ENCODE peak calls at places on chromosomes 6 and 20, in eight cellular contexts. One of them, this sample, is unnamed.

GRCh38 chr20:50728486-50728980 is 2.8 kb upstream of the PARD6B start:
- DNase-seq in effector memory CD8-positive, alpha-beta T cell: no peak
- DNase-seq in amygdala: no peak
- DNase-seq in epithelial cell of esophagus: no peak
- DNase-seq in NCI-H774: no peak
- DNase-seq in SHP77: no peak
- DNase-seq in right cardiac atrium: no peak
- DNase-seq in stimulated activated CD4-positive, alpha-beta T cell treated with anti-CD3 and anti-CD28 coated beads, Interleukin-1b, Interleukin-23, amount 100 ng/mL, for 1 hour: no peak
- DNase-seq in this sample: no peak

GRCh38 chr6:5151955-5152401 is 66.8 kb downstream of the PPP1R3G start:
- DNase-seq in right cardiac atrium: no peak
- DNase-seq in SHP77: no peak
- DNase-seq in epithelial cell of esophagus: peak
- DNase-seq in amygdala: peak
- DNase-seq in NCI-H774: no peak
- DNase-seq in stimulated activated CD4-positive, alpha-beta T cell treated with anti-CD3 and anti-CD28 coated beads, Interleukin-1b, Interleukin-23, amount 100 ng/mL, for 1 hour: no peak
- DNase-seq in effector memory CD8-positive, alpha-beta T cell: no peak
- DNase-seq in this sample: no peak

GRCh38 chr6:150030611-150031010 is 5.3 kb upstream of the RAET1L start:
- DNase-seq in amygdala: no peak
- DNase-seq in effector memory CD8-positive, alpha-beta T cell: no peak
- DNase-seq in NCI-H774: no peak
- DNase-seq in SHP77: no peak
- DNase-seq in right cardiac atrium: no peak
- DNase-seq in stimulated activated CD4-positive, alpha-beta T cell treated with anti-CD3 and anti-CD28 coated beads, Interleukin-1b, Interleukin-23, amount 100 ng/mL, for 1 hour: no peak
- DNase-seq in epithelial cell of esophagus: no peak
- DNase-seq in this sample: no peak

GRCh38 chr6:64227868-64228267 is 592.3 kb downstream of the PHF3 start:
- DNase-seq in right cardiac atrium: no peak
- DNase-seq in amygdala: no peak
- DNase-seq in NCI-H774: no peak
- DNase-seq in epithelial cell of esophagus: peak
- DNase-seq in stimulated activated CD4-positive, alpha-beta T cell treated with anti-CD3 and anti-CD28 coated beads, Interleukin-1b, Interleukin-23, amount 100 ng/mL, for 1 hour: no peak
- DNase-seq in effector memory CD8-positive, alpha-beta T cell: no peak
- DNase-seq in SHP77: no peak
- DNase-seq in this sample: no peak

GRCh38 chr6:5570641-5571040 is 309.3 kb downstream of the FARS2 start:
- DNase-seq in SHP77: no peak
- DNase-seq in stimulated activated CD4-positive, alpha-beta T cell treated with anti-CD3 and anti-CD28 coated beads, Interleukin-1b, Interleukin-23, amount 100 ng/mL, for 1 hour: no peak
- DNase-seq in amygdala: no peak
- DNase-seq in effector memory CD8-positive, alpha-beta T cell: no peak
- DNase-seq in epithelial cell of esophagus: no peak
- DNase-seq in right cardiac atrium: no peak
- DNase-seq in NCI-H774: no peak
- DNase-seq in this sample: no peak

GRCh38 chr6:166046232-166046631 is 121.4 kb downstream of the TBXT start:
- DNase-seq in SHP77: no peak
- DNase-seq in stimulated activated CD4-positive, alpha-beta T cell treated with anti-CD3 and anti-CD28 coated beads, Interleukin-1b, Interleukin-23, amount 100 ng/mL, for 1 hour: no peak
- DNase-seq in amygdala: no peak
- DNase-seq in effector memory CD8-positive, alpha-beta T cell: no peak
- DNase-seq in epithelial cell of esophagus: peak
- DNase-seq in right cardiac atrium: no peak
- DNase-seq in NCI-H774: no peak
- DNase-seq in this sample: no peak

GRCh38 chr6:121823437-121823851 is 388.0 kb downstream of the GJA1 start:
- DNase-seq in effector memory CD8-positive, alpha-beta T cell: no peak
- DNase-seq in NCI-H774: no peak
- DNase-seq in epithelial cell of esophagus: no peak
- DNase-seq in amygdala: no peak
- DNase-seq in stimulated activated CD4-positive, alpha-beta T cell treated with anti-CD3 and anti-CD28 coated beads, Interleukin-1b, Interleukin-23, amount 100 ng/mL, for 1 hour: no peak
- DNase-seq in SHP77: no peak
- DNase-seq in right cardiac atrium: no peak
- DNase-seq in this sample: no peak

GRCh38 chr6:87848616-87849015 is 146.6 kb upstream of the AKIRIN2 start:
- DNase-seq in amygdala: no peak
- DNase-seq in right cardiac atrium: no peak
- DNase-seq in effector memory CD8-positive, alpha-beta T cell: no peak
- DNase-seq in epithelial cell of esophagus: peak
- DNase-seq in SHP77: no peak
- DNase-seq in stimulated activated CD4-positive, alpha-beta T cell treated with anti-CD3 and anti-CD28 coated beads, Interleukin-1b, Interleukin-23, amount 100 ng/mL, for 1 hour: no peak
- DNase-seq in NCI-H774: no peak
- DNase-seq in this sample: no peak

GRCh38 chr6:152124432-152125074 is 317.1 kb downstream of the ESR1 start:
- DNase-seq in epithelial cell of esophagus: peak
- DNase-seq in right cardiac atrium: no peak
- DNase-seq in SHP77: peak
- DNase-seq in amygdala: no peak
- DNase-seq in stimulated activated CD4-positive, alpha-beta T cell treated with anti-CD3 and anti-CD28 coated beads, Interleukin-1b, Interleukin-23, amount 100 ng/mL, for 1 hour: no peak
- DNase-seq in effector memory CD8-positive, alpha-beta T cell: no peak
- DNase-seq in NCI-H774: no peak
- DNase-seq in this sample: peak

This sample was measured in NCI-H748 treated with DMSO at 0.1 percent for 48 hours.